ENCODE peak calls at places on chromosomes 16 and 17, in five cellular contexts. N is lung, S is heart right ventricle, G is colonic mucosa, Q is cardiac muscle cell. V is an unnamed sample.

GRCh38 chr16:69820926-69821541 is 58.9 kb downstream of the WWP2 start:
- DNase-seq in G (no peak), S (no peak), N (peak; percentile 33), Q (no peak), V (peak; percentile 58)

GRCh38 chr16:70691223-70692129 is 5.6 kb upstream of the MTSS2 start:
- DNase-seq in G (peak; percentile 58), Q (peak; percentile 55), N (no peak), S (peak; percentile 76), V (no peak)

GRCh38 chr17:82449136-82449882 is 1.2 kb downstream of the CYBC1 start:
- DNase-seq in G (no peak), S (peak; percentile 28), Q (no peak), N (no peak), V (no peak)

GRCh38 chr16:30084096-30084815 is 7.5 kb downstream of the TBX6 start:
- DNase-seq in N (no peak), G (no peak), S (no peak), Q (no peak), V (no peak)

GRCh38 chr16:19850131-19850817 is 34.4 kb downstream of the GPRC5B start:
- DNase-seq in G (no peak), S (no peak), N (no peak), Q (no peak), V (no peak)

GRCh38 chr17:12673788-12674187 is 8.1 kb downstream of the MYOCD start:
- DNase-seq in N (no peak), S (no peak), Q (no peak), G (no peak), V (no peak)

GRCh38 chr17:73815474-73815873 is 171.2 kb upstream of the SDK2 start:
- DNase-seq in S (no peak), G (no peak), N (no peak), Q (no peak), V (no peak)

GRCh38 chr16:67244387-67245188 is 2.7 kb downstream of the FHOD1 start:
- DNase-seq in N (peak; percentile 82), G (peak; percentile 75), Q (no peak), S (peak; percentile 72), V (peak; percentile 92)

GRCh38 chr17:75685508-75685907 is 18.4 kb downstream of the SAP30BP start:
- DNase-seq in S (no peak), Q (no peak), G (no peak), N (no peak), V (no peak)

GRCh38 chr17:49229805-49230600 is 584 bp downstream of the PHOSPHO1 start:
- DNase-seq in G (no peak), S (peak; percentile 26), Q (no peak), N (no peak), V (no peak)

GRCh38 chr17:77437747-77438146 is 297.0 kb downstream of the SEC14L1 start:
- DNase-seq in S (no peak), Q (no peak), G (no peak), N (no peak), V (no peak)

GRCh38 chr17:12133183-12133582 is 112.5 kb downstream of the MAP2K4 start:
- DNase-seq in S (no peak), Q (no peak), G (no peak), N (no peak), V (no peak)

GRCh38 chr17:62652251-62653001 is 25.0 kb downstream of the MRC2 start:
- DNase-seq in G (peak; percentile 60), S (peak; percentile 76), Q (peak; percentile 35), N (peak; percentile 83), V (peak; percentile 90)
- H3K4me1 ChIP-seq in G (peaks cover 4% of the 10 kb centered on the region), S (peaks cover 53% of the 10 kb centered on the region), Q (peaks cover 27% of the 10 kb centered on the region), N (no peaks in the 10 kb centered on the region), V (peaks cover 61% of the 10 kb centered on the region)

DNA sequence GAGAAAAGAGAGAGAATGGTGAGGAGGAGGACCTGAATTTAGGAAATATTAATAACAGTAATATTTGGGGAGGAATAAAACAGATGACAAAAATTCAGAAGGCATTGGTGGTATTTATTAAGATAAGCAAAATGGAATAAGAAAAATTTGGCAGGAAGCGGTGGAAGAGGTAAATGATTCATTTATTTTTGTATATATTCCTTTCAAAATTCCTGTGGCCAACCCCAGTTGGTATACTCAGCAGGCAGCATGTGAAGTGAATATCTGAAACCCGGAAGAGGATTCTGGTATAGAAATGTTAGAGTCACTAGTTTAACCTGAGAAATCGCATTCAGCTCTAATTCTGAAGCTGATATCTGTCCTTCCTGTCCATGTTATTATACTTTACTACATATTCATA is 792.0 kb downstream of the KCNJ2 start:
- DNase-seq in G (no peak), N (no peak), S (no peak), Q (no peak), V (no peak)
- H3K9me3 ChIP-seq in G (no peaks in the 10 kb centered on the region), N (peaks cover 3% of the 10 kb centered on the region), S (peaks cover 7% of the 10 kb centered on the region), Q (no peaks in the 10 kb centered on the region), V (peaks cover 15% of the 10 kb centered on the region)

GRCh38 chr16:89544113-89544512 is 16.4 kb upstream of the RPL13 start:
- DNase-seq in N (no peak), S (no peak), G (no peak), Q (no peak), V (no peak)

GRCh38 chr16:89545831-89546574 is 14.5 kb upstream of the RPL13 start:
- DNase-seq in G (peak; percentile 91), N (peak; percentile 76), Q (no peak), S (no peak), V (no peak)

GRCh38 chr16:89544713-89545043 is 15.8 kb upstream of the RPL13 start:
- DNase-seq in G (no peak), N (no peak), Q (no peak), S (no peak), V (no peak)

GRCh38 chr16:89546781-89547180 is 13.7 kb upstream of the RPL13 start:
- DNase-seq in Q (no peak), G (no peak), N (no peak), S (no peak), V (no peak)

DNA sequence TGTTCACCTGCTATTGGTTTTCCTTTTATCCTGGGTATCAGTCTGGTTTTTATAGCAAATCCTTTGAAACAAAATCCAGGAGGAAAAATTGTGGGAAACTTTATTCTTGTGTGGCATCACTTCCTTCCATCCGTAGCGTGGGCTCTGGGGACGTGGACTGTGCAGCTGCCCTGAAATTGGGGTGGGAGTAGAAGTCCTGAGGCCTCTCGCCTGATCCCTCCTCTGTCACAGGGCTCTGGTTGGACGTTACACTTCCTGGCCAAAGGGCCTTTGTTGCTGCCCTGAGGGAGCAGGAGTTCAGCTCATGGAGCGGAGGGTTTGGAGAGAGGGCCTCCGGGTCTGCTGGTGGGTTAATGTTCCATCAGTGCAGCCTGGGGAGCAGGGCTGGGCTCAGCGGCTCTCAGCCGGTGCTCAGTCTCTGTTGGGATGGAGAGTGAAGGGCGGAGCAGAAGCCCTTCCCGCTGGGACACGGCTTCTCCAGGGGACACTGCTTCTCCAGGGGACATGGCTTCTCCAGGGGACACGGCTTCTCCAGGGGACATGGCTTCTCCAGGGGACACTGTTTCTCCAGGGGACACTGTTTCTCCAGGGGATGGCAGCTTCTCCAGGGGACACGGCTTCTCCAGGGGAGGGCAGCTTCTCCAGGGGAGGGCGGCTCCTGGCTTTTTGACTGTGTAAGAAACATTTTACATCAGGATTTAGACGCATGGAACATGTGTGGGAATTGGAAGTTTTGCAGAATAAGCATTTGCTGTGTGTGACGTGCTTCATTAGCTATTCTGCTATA is 15.2 kb upstream of the RPL13 start:
- DNase-seq in S (no peak), G (no peak), Q (no peak), N (no peak), V (no peak)
- H3K4me3 ChIP-seq in S (no peak overlapping the region), G (no peak overlapping the region), Q (no peak overlapping the region), N (no peak overlapping the region), V (no peak overlapping the region)

DNA sequence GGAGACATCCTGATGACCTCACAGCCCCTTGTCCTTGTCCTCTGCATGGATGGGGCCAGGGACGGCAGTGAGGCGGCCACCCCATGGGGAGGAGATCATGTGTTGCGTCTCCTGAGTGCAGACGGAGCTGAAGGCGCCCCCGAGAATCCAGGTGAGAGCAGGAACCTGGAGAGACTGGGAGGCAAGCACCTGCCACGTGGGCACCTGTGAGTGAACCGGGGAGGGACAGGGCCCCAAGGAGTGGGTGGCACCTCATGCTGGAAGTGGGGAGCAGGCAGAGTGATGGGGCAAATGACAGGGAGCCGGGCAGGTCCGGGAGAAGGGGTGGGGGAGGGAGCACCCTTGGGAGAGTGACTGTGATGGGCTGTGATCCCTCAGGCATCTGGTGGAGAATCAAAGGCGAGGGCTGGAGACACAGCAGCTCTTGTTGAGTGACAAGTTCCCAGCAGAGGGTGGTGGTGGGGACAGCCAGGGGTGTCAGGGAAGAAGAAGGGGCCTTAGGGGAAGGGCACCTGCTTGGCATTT is 174.3 kb upstream of the CHMP6 start:
- DNase-seq in N (no peak), G (no peak), Q (no peak), S (no peak), V (no peak)
- H3K4me1 ChIP-seq in N (no peaks in the 10 kb centered on the region), G (no peaks in the 10 kb centered on the region), Q (no peaks in the 10 kb centered on the region), S (no peaks in the 10 kb centered on the region), V (peaks cover 8% of the 10 kb centered on the region)

V was measured in SJSA1.